ENCODE peak calls at places on chromosomes 5 and 9, in five cellular contexts. Y, A, Z, S and L are unnamed samples.

GRCh38 chr5:149497357-149497756 is 53.9 kb downstream of the CSNK1A1 start:
- DNase-seq in Y (no peak), S (no peak), Z (no peak), A (no peak), L (no peak)

GRCh38 chr9:8156336-8156735 is 356.8 kb upstream of the DMAC1 start:
- DNase-seq in S (no peak), Z (no peak), Y (no peak), A (no peak), L (no peak)

GRCh38 chr5:44809215-44809955 is 638 bp downstream of the MRPS30 start:
- DNase-seq in Y (peak; percentile 22), Z (peak; percentile 68), S (peak; percentile 14), A (peak; percentile 29), L (peak; percentile 21)

GRCh38 chr5:56494300-56494704 is 261.2 kb upstream of the ANKRD55 start:
- DNase-seq in Z (no peak), S (no peak), A (no peak), Y (no peak), L (no peak)

GRCh38 chr5:153159611-153160010 is 330.9 kb upstream of the GRIA1 start:
- DNase-seq in A (no peak), Y (no peak), S (no peak), Z (no peak), L (no peak)

GRCh38 chr5:146903789-146904188 is 25.2 kb upstream of the PPP2R2B start:
- DNase-seq in Y (no peak), A (no peak), S (no peak), Z (no peak), L (no peak)

GRCh38 chr5:157109744-157110143 is 900 bp upstream of the HAVCR2 start:
- DNase-seq in A (no peak), Z (peak; percentile 45), Y (no peak), S (no peak), L (no peak)

GRCh38 chr9:131433302-131433854 is 39.5 kb downstream of the PRRC2B start:
- DNase-seq in Z (no peak), Y (no peak), A (no peak), S (no peak), L (no peak)

GRCh38 chr9:129408535-129409215 is 212.2 kb downstream of the C9orf50 start:
- DNase-seq in Z (no peak), Y (no peak), A (peak; percentile 32), S (no peak), L (no peak)

GRCh38 chr9:89674667-89675402 is 70.0 kb downstream of the GADD45G start:
- DNase-seq in Z (no peak), A (no peak), S (no peak), Y (no peak), L (no peak)

GRCh38 chr9:72154468-72155281 is 5.4 kb downstream of the GDA start:
- DNase-seq in S (no peak), Y (no peak), A (no peak), Z (no peak), L (no peak)

GRCh38 chr5:96870094-96871021 is 5.9 kb upstream of the ERAP2 start:
- DNase-seq in Y (no peak), S (no peak), Z (no peak), A (no peak), L (no peak)

GRCh38 chr5:150320048-150320555 is 17.4 kb upstream of the ARSI start:
- DNase-seq in S (no peak), Z (no peak), A (peak; percentile 71), Y (no peak), L (peak; percentile 48)

GRCh38 chr9:70881321-70881720 is 240.1 kb downstream of the TRPM3 start:
- DNase-seq in Y (no peak), S (no peak), A (no peak), Z (no peak), L (no peak)

GRCh38 chr9:130938652-130939404 is at the start of gene FIBCD1:
- DNase-seq in Z (peak; percentile 70), A (no peak), S (no peak), Y (no peak), L (no peak)

GRCh38 chr5:180784497-180785097 is 18.0 kb downstream of the MGAT1 start:
- DNase-seq in Y (peak; percentile 57), A (peak; percentile 86), Z (peak; percentile 61), S (peak; percentile 29), L (peak; percentile 26)

GRCh38 chr5:83750759-83751158 is 30.1 kb upstream of the HAPLN1 start:
- DNase-seq in S (no peak), Z (no peak), A (no peak), Y (no peak), L (no peak)

GRCh38 chr9:26669641-26670040 is 223.0 kb downstream of the CAAP1 start:
- DNase-seq in Y (no peak), S (no peak), A (no peak), Z (no peak), L (no peak)

GRCh38 chr5:139147743-139148079 is 50.5 kb downstream of the SIL1 start:
- DNase-seq in A (peak; percentile 65), Z (no peak), Y (no peak), S (no peak), L (no peak)

GRCh38 chr9:109320338-109320733 is 523 bp downstream of the EPB41L4B start:
- DNase-seq in Z (peak; percentile 36), S (no peak), A (peak; percentile 36), Y (no peak), L (no peak)

GRCh38 chr9:133160742-133161541 is 2.8 kb downstream of the GBGT1 start:
- DNase-seq in Z (no peak), A (peak; percentile 67), S (no peak), Y (no peak), L (no peak)

GRCh38 chr9:73039253-73039915 is 86.5 kb upstream of the ALDH1A1 start:
- DNase-seq in Y (no peak), A (no peak), S (no peak), Z (no peak), L (no peak)